ENCODE peak calls at places on chromosomes 7 and 10, in eight cellular contexts. G is IMR-90, I is kidney, P is colonic mucosa, E is MM.1S, Q is HFF-Myc, X is stomach, L is retinal pigment epithelial cell. C is an unnamed sample.

GRCh38 chr7:143368387-143368786 is 5.9 kb upstream of the FAM131B start:
- DNase-seq in E (no peak), I (peak; percentile 12), X (no peak), Q (no peak), P (no peak), L (no peak), G (no peak), C (no peak)

GRCh38 chr10:6211341-6212265 is 8.9 kb downstream of the PFKFB3 start:
- DNase-seq in Q (no peak), X (no peak), P (no peak), E (no peak), L (no peak), I (peak; percentile 80), G (peak; percentile 46), C (no peak)

GRCh38 chr10:132547421-132547861 is 9.9 kb downstream of the INPP5A start:
- DNase-seq in I (peak; percentile 83), P (no peak), G (no peak), X (no peak), Q (no peak), L (no peak), E (no peak), C (no peak)

GRCh38 chr10:47361293-47361692 is 13.1 kb downstream of the RBP3 start:
- DNase-seq in E (peak; percentile 18), Q (no peak), X (peak; percentile 38), P (peak; percentile 49), L (no peak), I (peak; percentile 70), G (peak; percentile 16), C (no peak)

GRCh38 chr7:73487486-73487885 is 34.6 kb downstream of the BAZ1B start:
- DNase-seq in E (no peak), Q (no peak), G (peak; percentile 6), X (no peak), P (no peak), L (no peak), I (no peak), C (no peak)

GRCh38 chr7:101728888-101729883 is 88.2 kb upstream of the CUX1 start:
- DNase-seq in X (peak; percentile 84), G (peak; percentile 97), Q (no peak), P (peak; percentile 90), I (no peak), L (peak; percentile 100), E (no peak), C (peak; percentile 99)

GRCh38 chr10:3213758-3214545 is 41.4 kb upstream of the PITRM1 start:
- DNase-seq in L (no peak), E (no peak), P (no peak), X (no peak), Q (no peak), G (no peak), I (no peak), C (no peak)

GRCh38 chr7:8176370-8177081 is 85.4 kb downstream of the ICA1 start:
- DNase-seq in P (no peak), G (no peak), Q (no peak), I (no peak), E (peak; percentile 81), L (no peak), X (no peak), C (no peak)

GRCh38 chr10:101683226-101683625 is 11.7 kb downstream of the FBXW4 start:
- DNase-seq in Q (no peak), X (no peak), P (no peak), E (no peak), I (no peak), L (no peak), G (peak; percentile 24), C (no peak)

GRCh38 chr7:21243265-21243664 is 184.6 kb upstream of the SP4 start:
- DNase-seq in P (no peak), E (no peak), X (no peak), I (no peak), G (no peak), Q (no peak), L (no peak), C (no peak)

GRCh38 chr10:98608417-98608816 is 161.7 kb upstream of the HPS1 start:
- DNase-seq in X (no peak), Q (no peak), P (no peak), L (no peak), G (no peak), I (no peak), E (no peak), C (no peak)

GRCh38 chr10:119871881-119872609 is 598 bp downstream of the MCMBP start:
- DNase-seq in I (peak; percentile 88), Q (no peak), P (peak; percentile 74), X (peak; percentile 65), G (peak; percentile 28), L (no peak), E (peak; percentile 78), C (no peak)

GRCh38 chr10:89427629-89428028 is 13.3 kb downstream of the IFIT5 start:
- DNase-seq in G (peak; percentile 88), X (no peak), L (no peak), Q (no peak), P (no peak), E (no peak), I (no peak), C (no peak)

GRCh38 chr10:13003781-13004180 is 2.3 kb upstream of the CCDC3 start:
- DNase-seq in E (no peak), X (no peak), P (no peak), G (no peak), I (no peak), Q (no peak), L (no peak), C (no peak)

GRCh38 chr7:45570797-45571196 is 3.4 kb upstream of the ADCY1 start:
- DNase-seq in P (no peak), E (no peak), I (no peak), G (no peak), X (no peak), Q (no peak), L (no peak), C (no peak)

GRCh38 chr10:56057860-56058259 is 303.2 kb downstream of the ZWINT start:
- DNase-seq in I (no peak), Q (no peak), L (no peak), E (no peak), X (no peak), P (no peak), G (no peak), C (no peak)

GRCh38 chr10:103911021-103911459 is 6.9 kb downstream of the STN1 start:
- DNase-seq in Q (no peak), G (no peak), X (no peak), P (no peak), L (no peak), E (peak; percentile 57), I (no peak), C (no peak)

GRCh38 chr7:159107052-159107892 is 37.4 kb downstream of the VIPR2 start:
- DNase-seq in L (no peak), Q (no peak), G (no peak), P (no peak), X (no peak), I (peak; percentile 39), E (no peak), C (no peak)

GRCh38 chr7:130960208-130960988 is 226.4 kb upstream of the KLF14 start:
- DNase-seq in X (no peak), I (no peak), L (peak; percentile 91), E (peak; percentile 78), G (peak; percentile 99), P (no peak), Q (peak; percentile 84), C (peak; percentile 97)

GRCh38 chr7:136526408-136527105 is 341.9 kb upstream of the CHRM2 start:
- DNase-seq in Q (no peak), E (peak; percentile 79), G (no peak), I (no peak), X (no peak), P (no peak), L (no peak), C (no peak)

GRCh38 chr7:713488-714230 is 12.8 kb upstream of the DNAAF5 start:
- DNase-seq in L (no peak), Q (no peak), E (no peak), I (peak; percentile 74), X (no peak), G (no peak), P (no peak), C (no peak)
- TF ChIP-seq CTCF in L (no peak), Q (no peak), E (no peak), I (no peak), X (no peak), G (no peak), P (no peak), C (no peak)

DNA sequence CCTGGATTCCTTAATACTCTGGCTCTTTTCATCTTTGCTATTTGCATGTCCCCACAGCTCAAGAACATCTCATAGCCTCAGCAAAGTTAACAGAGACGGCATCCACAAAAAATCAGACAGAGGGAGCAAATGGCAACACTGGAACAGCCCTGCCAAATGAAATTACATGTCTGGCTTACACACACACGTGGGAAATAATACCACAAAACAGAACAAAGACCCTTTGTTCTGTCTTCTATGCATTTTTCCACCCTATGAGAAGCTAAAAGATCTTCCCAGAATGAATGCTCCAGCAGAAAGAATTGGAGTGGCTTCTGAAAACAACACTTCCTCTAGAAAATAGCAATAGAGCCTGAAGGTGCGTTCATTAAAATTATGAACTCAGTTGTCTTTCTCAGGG is 139.6 kb downstream of the ALOX5 start:
- DNase-seq in P (no peak), L (peak; percentile 39), G (no peak), I (no peak), E (no peak), X (no peak), Q (no peak), C (no peak)
- H3K4me3 ChIP-seq in P (no peak overlapping the region), L (no peak overlapping the region), G (no peak overlapping the region), I (no peak overlapping the region), E (no peak overlapping the region), X (no peak overlapping the region), Q (no peak overlapping the region), C (no peak overlapping the region)

DNA sequence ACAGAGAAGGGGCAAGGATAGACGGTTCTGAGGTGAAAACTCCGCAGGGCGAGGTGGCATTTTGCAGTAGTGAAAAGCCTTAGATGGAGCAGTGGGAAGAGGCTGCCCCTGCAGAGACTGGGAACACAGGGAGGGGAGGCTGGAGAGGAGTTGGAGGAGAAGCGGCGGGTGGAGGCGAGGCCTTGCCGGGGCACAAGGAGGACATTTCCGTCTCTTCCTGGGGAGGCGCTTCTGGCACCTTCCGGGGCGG is 42.6 kb downstream of the LDB3 start:
- DNase-seq in P (no peak), E (no peak), G (no peak), Q (no peak), I (no peak), L (no peak), X (no peak), C (no peak)
- TF ChIP-seq CTCF in P (no peak), E (peak; percentile 71), G (no peak), Q (no peak), I (no peak), L (no peak), X (no peak), C (peak; percentile 67)

DNA sequence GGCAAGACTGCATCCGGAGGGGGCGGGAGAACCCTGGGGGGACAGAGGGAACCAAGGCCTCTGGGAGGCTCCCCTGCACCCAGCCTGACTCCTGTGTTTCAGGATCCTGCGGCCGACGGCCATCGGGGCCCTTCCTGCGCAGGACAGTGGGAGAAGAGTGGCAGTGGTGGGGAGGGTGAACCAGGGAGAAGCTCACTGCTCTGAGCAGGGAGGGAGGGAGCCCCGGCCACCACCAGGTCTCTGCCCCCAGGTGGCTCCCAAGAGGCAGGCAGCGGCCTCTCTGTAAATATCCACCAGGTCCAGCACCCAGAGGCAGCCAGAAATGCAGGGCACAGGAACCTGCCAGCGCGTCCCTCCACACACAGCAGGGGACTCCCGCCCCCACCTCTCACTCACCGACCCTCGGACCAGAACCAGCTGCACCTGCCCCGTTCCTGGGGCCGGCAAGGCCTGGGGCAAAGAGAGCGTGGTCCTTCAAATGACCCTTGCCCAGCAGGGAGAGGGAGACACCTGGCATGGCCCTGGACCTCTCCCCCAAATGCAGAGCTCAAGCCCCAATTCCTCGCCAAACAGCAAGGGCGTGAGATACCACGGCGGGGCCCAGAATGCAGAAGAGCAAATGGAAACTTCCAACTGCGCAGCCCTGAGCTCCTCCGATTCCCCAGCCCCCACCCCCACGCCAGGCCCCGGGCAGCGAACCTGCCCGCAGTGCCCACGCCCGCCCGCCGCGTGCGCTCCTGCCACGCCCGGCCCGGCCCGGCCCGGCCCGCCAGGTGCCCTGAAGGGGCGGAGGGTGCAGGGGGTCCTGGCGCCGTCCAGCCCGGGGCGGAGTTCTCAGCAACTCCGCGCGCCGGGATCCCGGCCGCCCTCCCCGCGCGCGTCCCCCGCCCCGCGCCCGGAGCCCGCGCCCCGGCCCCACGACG is 805 bp downstream of the RASGEF1A start:
- DNase-seq in E (no peak), P (peak; percentile 17), I (peak; percentile 81), G (no peak), X (peak; percentile 40), L (no peak), Q (no peak), C (no peak)
- H3K4me3 ChIP-seq in E (no peak overlapping the region), P (no peak overlapping the region), I (no peak overlapping the region), G (no peak overlapping the region), X (peak overlapping the region; percentile 46), L (no peak overlapping the region), Q (no peak overlapping the region), C (no peak overlapping the region)